ENCODE peak calls at places on chromosomes 12 and 14, in ten cellular contexts. M is GM23338, A is HCT116, D is GM12878, Y is suprapubic skin, W is breast epithelium, V is stomach, E is SK-N-SH, R is H1, L is transverse colon. X is an unnamed sample.

GRCh38 chr12:24921251-24922038 is 27.5 kb downstream of the BCAT1 start:
- DNase-seq in A (no peak), D (no peak), M (no peak), E (no peak), R (no peak), L (no peak), V (no peak), Y (no peak), W (no peak), X (no peak)

GRCh38 chr14:71720978-71721624 is 211.1 kb upstream of the RGS6 start:
- DNase-seq in R (peak), W (no peak), L (peak), D (peak), M (peak), E (peak), V (no peak), Y (no peak), A (peak), X (no peak)

GRCh38 chr14:104585966-104586702 is 6.6 kb downstream of the C14orf180 start:
- DNase-seq in Y (no peak), L (no peak), M (no peak), A (no peak), D (no peak), R (no peak), E (no peak), W (no peak), V (no peak), X (no peak)

GRCh38 chr12:32120419-32120818 is 13.8 kb downstream of the BICD1 start:
- DNase-seq in W (no peak), L (no peak), A (no peak), V (no peak), D (no peak), M (peak), E (no peak), Y (no peak), R (no peak), X (no peak)

GRCh38 chr12:57816855-57817151 is 1.7 kb downstream of the AVIL start:
- DNase-seq in W (no peak), A (no peak), V (no peak), M (no peak), Y (no peak), L (peak), D (no peak), R (no peak), E (no peak), X (peak)

GRCh38 chr14:88233915-88234314 is 89.2 kb downstream of the KCNK10 start:
- DNase-seq in E (peak), L (no peak), D (no peak), M (peak), V (no peak), Y (no peak), W (no peak), A (peak), R (no peak), X (no peak)

GRCh38 chr14:71789005-71789404 is 143.2 kb upstream of the RGS6 start:
- DNase-seq in E (no peak), M (no peak), D (no peak), R (no peak), W (no peak), V (no peak), L (no peak), A (no peak), Y (no peak), X (no peak)

GRCh38 chr12:6234906-6235305 is 34.7 kb downstream of the CD9 start:
- DNase-seq in A (no peak), M (no peak), W (no peak), V (no peak), E (no peak), D (no peak), R (no peak), L (no peak), Y (no peak), X (no peak)

GRCh38 chr12:116697305-116698130 is 40.4 kb downstream of the SPRING1 start:
- DNase-seq in M (peak), E (peak), Y (no peak), L (no peak), R (no peak), A (peak), W (no peak), V (peak), D (no peak), X (no peak)

GRCh38 chr12:116172224-116172849 is 105.2 kb downstream of the MED13L start:
- DNase-seq in Y (no peak), A (no peak), W (no peak), M (no peak), E (no peak), D (no peak), V (no peak), R (no peak), L (no peak), X (no peak)

GRCh38 chr12:95593266-95593871 is 42.1 kb upstream of the USP44 start:
- DNase-seq in Y (no peak), E (no peak), M (no peak), V (no peak), D (no peak), W (no peak), A (no peak), L (no peak), R (no peak), X (no peak)

GRCh38 chr12:75859868-75860267 is 171.7 kb downstream of the PHLDA1 start:
- DNase-seq in Y (no peak), M (no peak), D (no peak), W (no peak), L (no peak), V (no peak), E (no peak), A (no peak), R (no peak), X (no peak)

GRCh38 chr14:93571275-93571674 is 140.5 kb downstream of the UNC79 start:
- DNase-seq in L (no peak), D (no peak), V (no peak), A (no peak), W (no peak), E (no peak), M (no peak), R (no peak), Y (no peak), X (no peak)

GRCh38 chr12:104358353-104359003 is 54.9 kb downstream of the EID3 start:
- DNase-seq in M (peak), L (peak), E (peak), R (peak), V (peak), D (peak), W (no peak), A (peak), Y (peak), X (peak)

GRCh38 chr14:66508846-66509621 is 1.1 kb downstream of the GPHN start:
- DNase-seq in W (peak), M (peak), V (no peak), L (peak), E (peak), R (peak), D (peak), A (no peak), Y (peak), X (peak)

GRCh38 chr14:50647282-50647681 is 20.8 kb downstream of the SAV1 start:
- DNase-seq in A (no peak), Y (no peak), E (no peak), R (no peak), W (no peak), D (peak), M (no peak), L (no peak), V (no peak), X (no peak)

GRCh38 chr12:106211973-106212372 is 35.8 kb downstream of the CKAP4 start:
- DNase-seq in W (no peak), A (no peak), Y (no peak), R (no peak), E (no peak), V (no peak), L (no peak), M (no peak), D (no peak), X (peak)

GRCh38 chr12:33438890-33439586 is 581 bp downstream of the SYT10 start:
- DNase-seq in E (peak), D (no peak), A (no peak), M (peak), Y (peak), V (no peak), W (no peak), L (no peak), R (peak), X (peak)

GRCh38 chr12:85277900-85278597 is 2.0 kb upstream of the ALX1 start:
- DNase-seq in M (peak), R (no peak), V (no peak), A (no peak), W (no peak), D (no peak), L (peak), E (no peak), Y (no peak), X (peak)

GRCh38 chr14:50834802-50835276 is 3.9 kb upstream of the NIN start:
- DNase-seq in A (no peak), V (no peak), Y (no peak), M (no peak), D (no peak), R (no peak), E (no peak), W (no peak), L (no peak), X (no peak)

GRCh38 chr12:109385339-109386078 is 37.8 kb downstream of the MYO1H start:
- DNase-seq in W (no peak), R (no peak), V (no peak), A (peak), Y (peak), L (no peak), E (peak), D (no peak), M (peak), X (no peak)

GRCh38 chr14:54894995-54895394 is 7.6 kb downstream of the GCH1 start:
- DNase-seq in E (no peak), D (no peak), W (no peak), R (no peak), A (no peak), V (no peak), Y (no peak), M (no peak), L (no peak), X (no peak)

GRCh38 chr12:101013993-101014392 is 196.0 kb downstream of the SLC5A8 start:
- DNase-seq in Y (no peak), D (no peak), R (no peak), W (no peak), V (no peak), A (no peak), L (no peak), E (no peak), M (no peak), X (no peak)

GRCh38 chr14:32478027-32478426 is 148.9 kb downstream of the AKAP6 start:
- DNase-seq in L (no peak), Y (no peak), W (no peak), V (no peak), R (no peak), D (no peak), E (peak), A (no peak), M (no peak), X (no peak)

DNA sequence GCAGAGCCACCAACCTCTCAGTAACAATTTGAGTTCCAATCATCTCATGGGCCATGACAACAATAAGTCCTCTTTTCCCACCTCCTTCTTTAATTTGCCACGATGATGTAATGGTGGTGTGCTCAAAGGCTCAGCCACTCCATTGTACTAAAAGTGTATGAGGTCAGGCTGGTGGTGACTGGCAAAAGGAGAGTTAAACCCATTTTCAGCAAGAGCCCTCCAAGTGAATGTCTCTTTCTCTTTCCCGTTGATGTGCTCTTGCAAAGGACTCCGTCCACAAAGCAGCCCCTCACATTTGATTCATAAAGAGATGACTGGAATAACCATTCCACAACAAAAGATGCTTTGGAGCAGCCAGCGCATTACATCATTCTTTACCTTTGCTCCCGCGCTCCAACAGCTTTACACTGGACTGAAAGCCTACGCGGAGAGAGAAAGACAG is 41.6 kb downstream of the DUSP16 start:
- DNase-seq in E (no peak), V (no peak), R (no peak), D (no peak), M (no peak), A (no peak), W (no peak), L (no peak), Y (no peak), X (no peak)
- TF ChIP-seq POLR2AphosphoS5 in E (no peak), V (no peak), R (no peak), D (no peak), M (no peak), A (no peak), W (no peak), L (no peak), Y (no peak), X (no peak)

GRCh38 chr12:49968431-49968830 is 4.3 kb upstream of the AQP6 start:
- DNase-seq in V (no peak), A (no peak), L (no peak), W (no peak), Y (no peak), D (no peak), E (peak), R (no peak), M (no peak), X (no peak)

GRCh38 chr12:49966511-49967041 is 4.9 kb downstream of the AQP5 start:
- DNase-seq in Y (no peak), M (no peak), D (no peak), R (no peak), L (no peak), E (no peak), V (no peak), A (no peak), W (no peak), X (no peak)

GRCh38 chr12:49967042-49967776 is 5.5 kb downstream of the AQP5 start:
- DNase-seq in E (peak), Y (peak), W (peak), L (peak), M (peak), D (peak), A (peak), V (peak), R (peak), X (peak)

GRCh38 chr12:49969027-49969426 is 3.7 kb upstream of the AQP6 start:
- DNase-seq in A (no peak), E (peak), D (no peak), L (no peak), M (no peak), R (no peak), W (no peak), V (no peak), Y (no peak), X (no peak)

DNA sequence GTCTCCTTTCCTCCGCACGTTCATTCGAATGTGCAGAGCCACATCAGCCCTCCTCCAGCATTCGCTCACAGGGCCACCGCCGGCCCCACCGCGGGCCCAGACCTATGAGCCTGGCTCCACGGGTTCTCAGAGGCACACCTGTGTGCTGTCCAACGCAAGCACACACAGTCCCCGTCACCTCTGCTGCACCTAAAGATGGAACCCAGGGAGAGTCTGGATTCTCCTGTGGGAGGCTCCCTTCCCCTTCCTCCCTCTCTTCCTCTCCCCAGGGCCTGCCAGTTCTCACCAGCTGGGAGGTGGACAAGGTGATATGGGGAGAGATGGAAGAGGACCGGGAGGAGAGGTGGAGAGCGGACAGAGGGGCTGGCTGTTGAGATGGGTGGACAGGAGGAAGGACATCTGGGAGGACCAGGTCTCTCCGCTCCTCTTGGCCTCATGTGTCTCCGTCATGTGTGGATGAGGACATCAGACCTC is 4.9 kb upstream of the AQP6 start:
- DNase-seq in D (no peak), M (peak), L (no peak), E (no peak), Y (no peak), W (no peak), V (no peak), R (peak), A (no peak), X (no peak)
- H3K4me3 ChIP-seq in D (no peak), M (peak), L (peak), E (peak), Y (peak), W (peak), V (peak), R (peak), A (no peak), X (no peak)

DNA sequence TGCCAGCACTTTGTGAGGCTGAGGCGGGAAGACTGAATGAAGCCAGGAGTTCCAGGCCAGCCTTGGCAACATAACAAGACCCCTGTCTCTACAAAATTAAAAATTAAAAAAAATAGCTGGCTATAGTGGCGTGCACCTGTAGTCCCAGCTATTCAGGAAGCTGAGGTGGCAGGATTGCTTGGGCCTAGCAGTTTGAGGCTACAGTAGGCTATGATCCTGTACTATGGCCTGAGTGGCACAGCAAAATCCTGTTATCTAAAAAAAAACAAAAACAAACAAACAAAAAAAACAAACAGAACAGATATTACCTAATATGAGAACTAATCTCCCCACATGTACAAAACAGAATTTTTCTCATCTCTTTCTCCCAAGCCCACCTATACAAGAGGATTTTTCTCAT is 15.7 kb downstream of the TMEM116 start:
- DNase-seq in L (no peak), R (no peak), M (no peak), D (no peak), A (no peak), V (no peak), Y (no peak), W (no peak), E (no peak), X (no peak)
- H3K27ac ChIP-seq in L (no peak), R (no peak), M (no peak), D (no peak), A (no peak), V (no peak), Y (no peak), W (no peak), E (no peak), X (no peak)

GRCh38 chr14:101039755-101040138 is 136.2 kb upstream of the RTL1 start:
- DNase-seq in A (no peak), L (no peak), E (no peak), R (no peak), D (no peak), Y (no peak), M (no peak), V (no peak), W (no peak), X (peak)

GRCh38 chr14:101043891-101044290 is 140.4 kb upstream of the RTL1 start:
- DNase-seq in Y (no peak), E (no peak), V (no peak), D (no peak), R (no peak), A (no peak), L (no peak), M (no peak), W (no peak), X (no peak)

GRCh38 chr14:101037021-101037817 is 133.7 kb upstream of the RTL1 start:
- DNase-seq in Y (peak), D (no peak), W (peak), M (no peak), R (no peak), L (no peak), E (no peak), A (no peak), V (no peak), X (peak)

GRCh38 chr14:101039031-101039754 is 135.7 kb upstream of the RTL1 start:
- DNase-seq in V (no peak), D (no peak), M (no peak), A (no peak), W (no peak), E (no peak), R (no peak), L (no peak), Y (peak), X (peak)

GRCh38 chr14:101040538-101041442 is 137.3 kb upstream of the RTL1 start:
- DNase-seq in D (no peak), W (no peak), L (no peak), V (no peak), E (no peak), A (no peak), Y (no peak), M (no peak), R (no peak), X (peak)
- TF ChIP-seq POLR2AphosphoS5 in D (no peak), W (no peak), L (no peak), V (no peak), E (no peak), A (no peak), Y (no peak), M (no peak), R (no peak), X (no peak)

GRCh38 chr14:68627868-68628604 is 164.8 kb downstream of the ZFP36L1 start:
- DNase-seq in D (no peak), M (peak), Y (no peak), W (peak), L (peak), E (no peak), A (peak), V (peak), R (peak), X (peak)

GRCh38 chr14:68630611-68631013 is 162.3 kb downstream of the ZFP36L1 start:
- DNase-seq in L (no peak), W (no peak), M (no peak), E (no peak), D (no peak), V (no peak), R (peak), A (no peak), Y (peak), X (no peak)

GRCh38 chr14:68630081-68630571 is 162.7 kb downstream of the ZFP36L1 start:
- DNase-seq in E (no peak), L (no peak), Y (peak), A (no peak), V (no peak), D (no peak), W (no peak), M (no peak), R (peak), X (no peak)

GRCh38 chr14:68627050-68627867 is 165.6 kb downstream of the ZFP36L1 start:
- DNase-seq in L (no peak), A (no peak), V (peak), W (no peak), R (peak), E (no peak), Y (no peak), D (no peak), M (no peak), X (no peak)

DNA sequence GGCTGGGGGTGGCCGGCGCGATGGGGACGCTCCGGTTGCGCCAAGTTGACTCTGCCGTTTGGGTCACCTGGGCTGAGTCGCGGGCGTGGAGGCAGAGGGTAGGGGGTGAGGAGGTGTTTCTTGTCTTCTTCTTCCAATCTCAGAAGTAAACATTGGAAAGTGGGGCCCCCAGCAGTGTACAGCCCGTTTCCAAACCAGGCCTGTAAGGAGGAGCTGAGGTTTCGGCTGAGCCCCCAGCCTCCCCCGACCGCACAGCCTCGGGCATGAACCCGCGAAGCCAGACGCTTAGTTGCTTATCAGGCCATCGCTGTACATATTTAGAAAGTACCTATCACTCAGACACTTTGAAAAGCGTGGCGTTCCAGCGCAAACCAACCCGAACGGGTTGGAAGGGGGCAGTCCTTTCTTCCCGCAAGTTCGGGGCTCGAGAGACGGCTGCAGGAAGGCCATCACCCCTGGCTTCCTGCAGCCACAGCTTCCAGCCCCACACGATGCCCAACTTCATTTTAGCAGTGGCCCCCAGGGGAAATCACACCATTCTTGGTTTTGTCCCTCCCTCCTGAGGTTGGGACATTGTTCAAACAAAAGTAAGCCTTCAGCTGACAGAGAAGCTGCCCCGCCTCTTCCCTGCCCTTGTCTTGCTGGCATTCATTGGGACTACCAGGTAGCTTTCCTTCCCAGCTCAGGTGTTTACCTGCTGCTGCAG is 164.1 kb downstream of the ZFP36L1 start:
- DNase-seq in M (peak), Y (peak), A (no peak), V (peak), R (peak), W (peak), L (peak), D (no peak), E (no peak), X (no peak)
- H3K4me3 ChIP-seq in M (peak), Y (peak), A (peak), V (peak), R (peak), W (peak), L (peak), D (no peak), E (no peak), X (peak)

GRCh38 chr14:31026395-31027096 is 367 bp upstream of the STRN3 start:
- DNase-seq in L (peak), W (peak), A (peak), V (peak), D (peak), Y (peak), M (peak), R (peak), E (peak), X (peak)

GRCh38 chr14:31024577-31025334 is 693 bp upstream of the AP4S1 start:
- DNase-seq in V (no peak), R (no peak), M (no peak), A (no peak), Y (no peak), E (no peak), W (no peak), D (no peak), L (no peak), X (no peak)

GRCh38 chr14:31025335-31026075 is at the start of gene AP4S1:
- DNase-seq in M (peak), V (peak), D (no peak), W (peak), E (peak), Y (peak), R (peak), A (no peak), L (peak), X (peak)

GRCh38 chr14:31027847-31028246 is 1.7 kb upstream of the STRN3 start:
- DNase-seq in V (no peak), L (no peak), E (peak), R (no peak), D (no peak), A (no peak), M (no peak), Y (no peak), W (no peak), X (no peak)

GRCh38 chr14:31026076-31026394 is at the start of gene STRN3:
- DNase-seq in M (no peak), D (no peak), V (no peak), E (no peak), Y (no peak), L (no peak), R (no peak), W (no peak), A (no peak), X (no peak)
- H3K27ac ChIP-seq in M (peak), D (peak), V (peak), E (peak), Y (peak), L (peak), R (peak), W (peak), A (peak), X (peak)